ENCODE peak calls at places on chromosomes 11 and 22, in eight cellular contexts. I, M, X, B, L, Z, S and T are unnamed samples.

GRCh38 chr11:75777461-75778110 is 9.0 kb downstream of the DGAT2 start:
- DNase-seq in I (no peak), M (no peak), X (no peak), B (no peak), L (no peak), Z (peak), S (no peak), T (no peak)

GRCh38 chr11:12110714-12111481 is 508 bp downstream of the MICAL2 start:
- DNase-seq in I (no peak), M (no peak), X (no peak), B (no peak), L (no peak), Z (peak), S (no peak), T (no peak)

GRCh38 chr11:63614136-63614664 is at the start of gene PLAAT3:
- DNase-seq in I (peak), M (peak), X (no peak), B (no peak), L (peak), Z (no peak), S (no peak), T (no peak)

GRCh38 chr11:14422052-14422813 is 63.2 kb upstream of the RRAS2 start:
- DNase-seq in I (peak), M (no peak), X (peak), B (peak), L (peak), Z (no peak), S (peak), T (no peak)

GRCh38 chr22:47066616-47066905 is 304.1 kb downstream of the TBC1D22A start:
- DNase-seq in I (no peak), M (no peak), X (no peak), B (no peak), L (no peak), Z (no peak), S (no peak), T (no peak)

GRCh38 chr11:35159111-35159510 is 20.1 kb downstream of the CD44 start:
- DNase-seq in I (no peak), M (no peak), X (no peak), B (no peak), L (no peak), Z (no peak), S (no peak), T (no peak)

GRCh38 chr11:64233913-64234839 is at the start of gene VEGFB:
- DNase-seq in I (no peak), M (peak), X (no peak), B (no peak), L (peak), Z (no peak), S (peak), T (no peak)

GRCh38 chr11:16969010-16970004 is 44.9 kb downstream of the PLEKHA7 start:
- DNase-seq in I (no peak), M (no peak), X (peak), B (no peak), L (no peak), Z (no peak), S (no peak), T (no peak)

GRCh38 chr11:104846216-104846615 is 52.0 kb downstream of the CASP12 start:
- DNase-seq in I (no peak), M (no peak), X (no peak), B (no peak), L (no peak), Z (no peak), S (no peak), T (no peak)

GRCh38 chr11:134360050-134360835 is 28.5 kb downstream of the GLB1L2 start:
- DNase-seq in I (no peak), M (peak), X (peak), B (no peak), L (peak), Z (peak), S (peak), T (no peak)

GRCh38 chr11:44974402-44975000 is 23.8 kb upstream of the TP53I11 start:
- DNase-seq in I (no peak), M (no peak), X (no peak), B (no peak), L (no peak), Z (no peak), S (no peak), T (no peak)

GRCh38 chr11:121437018-121437685 is 15.0 kb upstream of the SORL1 start:
- DNase-seq in I (no peak), M (no peak), X (no peak), B (no peak), L (peak), Z (peak), S (peak), T (no peak)

GRCh38 chr11:119729581-119730346 is 764 bp upstream of the NECTIN1 start:
- DNase-seq in I (peak), M (no peak), X (no peak), B (no peak), L (peak), Z (peak), S (peak), T (no peak)

GRCh38 chr11:315051-315481 is 1.2 kb downstream of the IFITM1 start:
- DNase-seq in I (no peak), M (no peak), X (no peak), B (no peak), L (no peak), Z (no peak), S (no peak), T (no peak)

GRCh38 chr22:26547426-26547825 is 35.2 kb upstream of the TFIP11 start:
- DNase-seq in I (no peak), M (peak), X (no peak), B (no peak), L (no peak), Z (no peak), S (peak), T (no peak)

GRCh38 chr11:697811-698311 is 2.2 kb downstream of the TMEM80 start:
- DNase-seq in I (no peak), M (no peak), X (no peak), B (no peak), L (no peak), Z (no peak), S (peak), T (no peak)

GRCh38 chr11:120952503-120953229 is 71.2 kb upstream of the TBCEL start:
- DNase-seq in I (peak), M (peak), X (peak), B (peak), L (peak), Z (peak), S (peak), T (peak)

GRCh38 chr11:32960553-32961164 is 55.0 kb upstream of the DEPDC7 start:
- DNase-seq in I (no peak), M (no peak), X (peak), B (peak), L (no peak), Z (peak), S (peak), T (no peak)

GRCh38 chr11:114273890-114274635 is 22.1 kb upstream of the NNMT start:
- DNase-seq in I (no peak), M (no peak), X (no peak), B (no peak), L (no peak), Z (no peak), S (no peak), T (no peak)

GRCh38 chr11:22317656-22318055 is 20.5 kb upstream of the SLC17A6 start:
- DNase-seq in I (no peak), M (no peak), X (no peak), B (no peak), L (no peak), Z (no peak), S (no peak), T (no peak)

GRCh38 chr22:48823941-48824340 is 1003.7 kb downstream of the BRD1 start:
- DNase-seq in I (no peak), M (no peak), X (no peak), B (no peak), L (no peak), Z (no peak), S (no peak), T (no peak)

GRCh38 chr11:83008581-83008923 is 63.1 kb downstream of the RAB30 start:
- DNase-seq in I (no peak), M (no peak), X (no peak), B (no peak), L (no peak), Z (no peak), S (peak), T (no peak)